ENCODE peak calls at places on chromosomes 3 and 15, in four cellular contexts. J is left ventricle myocardium inferior, Y is cardiac muscle cell, M is esophagus squamous epithelium. O is an unnamed sample.

GRCh38 chr15:78565097-78565950 is at the start of gene CHRNA5:
- DNase-seq in J (peak), Y (peak), M (peak), O (peak)

GRCh38 chr15:50736823-50737222 is 28.7 kb downstream of the SPPL2A start:
- DNase-seq in Y (no peak), J (no peak), M (no peak), O (no peak)

GRCh38 chr15:101445562-101446526 is 43.7 kb downstream of the PCSK6 start:
- DNase-seq in M (no peak), Y (peak), J (peak), O (no peak)

GRCh38 chr15:22890296-22890695 is 51.8 kb downstream of the NIPA2 start:
- DNase-seq in J (no peak), Y (no peak), M (no peak), O (no peak)

GRCh38 chr15:48730506-48730905 is 80.4 kb downstream of the CEP152 start:
- DNase-seq in J (no peak), Y (no peak), M (no peak), O (no peak)

GRCh38 chr3:42518800-42519567 is 16.5 kb downstream of the VIPR1 start:
- DNase-seq in J (no peak), M (no peak), Y (no peak), O (no peak)

GRCh38 chr3:40847571-40847992 is 322.8 kb downstream of the ZNF621 start:
- DNase-seq in J (no peak), M (no peak), Y (peak), O (peak)

GRCh38 chr15:94924057-94924456 is 692.7 kb downstream of the MCTP2 start:
- DNase-seq in J (no peak), Y (no peak), M (no peak), O (no peak)

GRCh38 chr3:102092617-102093466 is 243.5 kb downstream of the NFKBIZ start:
- DNase-seq in M (no peak), J (no peak), Y (peak), O (no peak)

GRCh38 chr3:41120461-41120860 is 78.8 kb upstream of the CTNNB1 start:
- DNase-seq in Y (no peak), J (no peak), M (no peak), O (no peak)

GRCh38 chr3:150312018-150312657 is 96.0 kb upstream of the TSC22D2 start:
- DNase-seq in M (no peak), Y (no peak), J (no peak), O (no peak)

GRCh38 chr15:77819841-77820728 is 187.4 kb upstream of the LINGO1 start:
- DNase-seq in Y (peak), J (no peak), M (no peak), O (no peak)

GRCh38 chr3:149018247-149018646 is 26.9 kb downstream of the GYG1 start:
- DNase-seq in J (no peak), M (no peak), Y (peak), O (no peak)

GRCh38 chr3:191390580-191390979 is 60.3 kb upstream of the UTS2B start:
- DNase-seq in M (no peak), Y (no peak), J (no peak), O (no peak)

GRCh38 chr15:88987951-88988671 is 74.9 kb upstream of the MFGE8 start:
- DNase-seq in J (no peak), M (no peak), Y (no peak), O (no peak)

GRCh38 chr3:10485806-10486205 is 19.6 kb downstream of the ATP2B2 start:
- DNase-seq in M (no peak), J (no peak), Y (no peak), O (no peak)

GRCh38 chr15:22887157-22887951 is 48.9 kb downstream of the NIPA2 start:
- DNase-seq in M (no peak), J (no peak), Y (peak), O (no peak)

GRCh38 chr3:134197681-134198261 is 52.9 kb downstream of the RYK start:
- DNase-seq in Y (peak), M (no peak), J (no peak), O (no peak)

GRCh38 chr3:146640955-146641867 is 36.1 kb upstream of the PLSCR5 start:
- DNase-seq in M (no peak), J (no peak), Y (peak), O (no peak)

GRCh38 chr3:13895155-13896105 is 15.6 kb upstream of the WNT7A start:
- DNase-seq in J (peak), M (peak), Y (peak), O (peak)

GRCh38 chr3:64327039-64327804 is 102.0 kb upstream of the PRICKLE2 start:
- DNase-seq in M (no peak), J (peak), Y (peak), O (no peak)

GRCh38 chr15:52466134-52466701 is 62.5 kb downstream of the MYO5A start:
- DNase-seq in Y (no peak), M (peak), J (peak), O (no peak)

GRCh38 chr15:100897201-100897872 is 17.7 kb downstream of the ALDH1A3 start:
- DNase-seq in M (no peak), J (no peak), Y (no peak), O (no peak)

GRCh38 chr3:71662553-71662952 is 62.6 kb downstream of the EIF4E3 start:
- DNase-seq in J (no peak), M (no peak), Y (no peak), O (no peak)

GRCh38 chr15:25863067-25863967 is at the start of gene ATP10A:
- DNase-seq in Y (peak), J (peak), M (no peak), O (no peak)

GRCh38 chr3:123586131-123586530 is 1.3 kb upstream of the HACD2 start:
- DNase-seq in J (no peak), M (no peak), Y (peak), O (no peak)

GRCh38 chr3:52341123-52341522 is 25.0 kb downstream of the DNAH1 start:
- DNase-seq in Y (no peak), J (no peak), M (no peak), O (no peak)

GRCh38 chr3:48595526-48596121 is 495 bp upstream of the COL7A1 start:
- DNase-seq in J (no peak), Y (peak), M (no peak), O (no peak)

GRCh38 chr3:164522073-164522763 is 556.1 kb downstream of the SI start:
- DNase-seq in M (no peak), J (no peak), Y (no peak), O (no peak)

GRCh38 chr3:19757773-19758172 is 176.2 kb downstream of the EFHB start:
- DNase-seq in J (no peak), M (no peak), Y (no peak), O (no peak)

GRCh38 chr3:108036984-108037741 is 53.7 kb downstream of the CD47 start:
- DNase-seq in M (no peak), Y (no peak), J (no peak), O (no peak)

GRCh38 chr3:194275721-194276120 is 75.4 kb downstream of the CPN2 start:
- DNase-seq in M (no peak), J (no peak), Y (no peak), O (no peak)

GRCh38 chr3:135982404-135982761 is 16.9 kb downstream of the PPP2R3A start:
- DNase-seq in Y (no peak), J (no peak), M (no peak), O (no peak)

GRCh38 chr15:29857196-29857595 is 34.9 kb upstream of the TJP1 start:
- DNase-seq in Y (no peak), M (no peak), J (no peak), O (no peak)

GRCh38 chr15:65952425-65953053 is 83.2 kb downstream of the RAB11A start:
- DNase-seq in J (no peak), M (no peak), Y (peak), O (peak)

GRCh38 chr3:24810881-24811280 is 316.2 kb upstream of the THRB start:
- DNase-seq in Y (peak), M (no peak), J (no peak), O (no peak)

GRCh38 chr3:160129459-160130061 is 95.7 kb upstream of the C3orf80 start:
- DNase-seq in Y (peak), M (no peak), J (no peak), O (no peak)

GRCh38 chr3:71728632-71729342 is 3.6 kb upstream of the EIF4E3 start:
- DNase-seq in J (no peak), M (no peak), Y (no peak), O (peak)

GRCh38 chr3:153338487-153338886 is 176.5 kb downstream of the RAP2B start:
- DNase-seq in J (no peak), M (no peak), Y (peak), O (no peak)
- H3K4me3 ChIP-seq in J (no peak), M (no peak), Y (no peak), O (no peak)

DNA sequence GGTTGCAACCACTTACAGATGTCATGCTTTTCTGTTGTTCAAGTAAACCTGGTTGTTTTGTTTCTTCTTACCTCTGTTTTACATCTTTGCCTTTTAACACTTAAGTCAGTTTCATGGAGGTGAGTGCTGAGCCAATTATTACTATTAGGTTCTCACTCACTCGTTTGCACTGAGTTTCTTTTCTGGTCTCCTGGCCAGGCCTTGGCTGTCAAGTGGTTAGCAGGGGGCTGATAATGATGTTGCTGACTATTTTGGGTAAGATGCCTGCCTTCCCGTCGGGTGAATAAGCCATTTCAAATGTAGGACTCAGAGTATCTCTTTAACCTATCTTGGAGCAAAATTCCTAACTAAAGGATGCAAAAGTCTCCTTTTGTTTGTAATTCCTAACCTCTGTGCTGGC is 78.5 kb downstream of the KLHL25 start:
- DNase-seq in M (no peak), Y (no peak), J (no peak), O (no peak)
- H3K27ac ChIP-seq in M (no peak), Y (peak), J (peak), O (no peak)

GRCh38 chr3:170359178-170359704 is 1.7 kb downstream of the SKIL start:
- DNase-seq in Y (no peak), J (no peak), M (no peak), O (no peak)

GRCh38 chr3:170361711-170362110 is 4.2 kb downstream of the SKIL start:
- DNase-seq in J (no peak), M (no peak), Y (peak), O (no peak)

GRCh38 chr3:170360916-170361315 is 3.4 kb downstream of the SKIL start:
- DNase-seq in Y (peak), J (no peak), M (no peak), O (no peak)

GRCh38 chr3:170357920-170358854 is 672 bp downstream of the SKIL start:
- DNase-seq in M (peak), J (peak), Y (peak), O (no peak)

DNA sequence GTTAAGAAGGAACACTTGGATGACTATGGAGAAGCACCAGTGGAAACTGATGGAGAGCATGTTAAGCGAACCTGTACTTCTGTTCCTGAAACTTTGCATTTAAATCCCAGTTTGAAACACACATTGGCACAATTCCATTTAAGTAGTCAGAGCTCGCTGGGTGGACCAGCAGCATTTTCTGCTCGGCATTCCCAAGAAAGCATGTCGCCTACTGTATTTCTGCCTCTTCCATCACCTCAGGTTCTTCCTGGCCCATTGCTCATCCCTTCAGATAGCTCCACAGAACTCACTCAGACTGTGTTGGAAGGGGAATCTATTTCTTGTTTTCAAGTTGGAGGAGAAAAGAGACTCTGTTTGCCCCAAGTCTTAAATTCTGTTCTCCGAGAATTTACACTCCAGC is 3.0 kb downstream of the SKIL start:
- DNase-seq in M (no peak), J (no peak), Y (peak), O (no peak)
- H3K4me3 ChIP-seq in M (no peak), J (peak), Y (no peak), O (peak)

GRCh38 chr3:140580746-140581145 is 97.1 kb upstream of the TRIM42 start:
- DNase-seq in M (no peak), J (no peak), Y (no peak), O (no peak)
- H3K27ac ChIP-seq in M (no peak), J (no peak), Y (no peak), O (no peak)

GRCh38 chr15:82570721-82571519 is 30.7 kb upstream of the RPS17 start:
- DNase-seq in M (no peak), J (no peak), Y (peak), O (no peak)
- H3K4me3 ChIP-seq in M (peak), J (peak), Y (no peak), O (no peak)

DNA sequence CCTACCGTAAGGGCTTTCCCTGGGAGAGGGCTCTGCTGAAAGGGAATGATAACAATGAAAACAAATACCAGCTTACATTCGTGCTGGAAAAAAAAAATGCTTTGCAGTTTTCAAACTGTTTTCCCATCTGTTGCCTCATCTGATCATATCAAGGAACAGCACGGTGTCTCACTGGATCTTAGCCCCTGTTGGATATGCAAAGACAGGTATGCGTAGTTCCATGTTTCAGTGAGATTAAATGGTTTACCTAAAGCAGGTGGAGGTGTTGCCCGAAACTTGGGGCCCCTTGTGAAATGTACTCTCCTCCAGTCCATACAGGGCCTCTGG is 77.4 kb upstream of the VGLL4 start:
- DNase-seq in M (no peak), J (no peak), Y (no peak), O (no peak)
- H3K27ac ChIP-seq in M (peak), J (peak), Y (no peak), O (no peak)

GRCh38 chr3:76353683-76354082 is 568.3 kb upstream of the ZNF717 start:
- DNase-seq in M (no peak), Y (no peak), J (no peak), O (no peak)
- H3K4me3 ChIP-seq in M (no peak), Y (no peak), J (no peak), O (no peak)

GRCh38 chr15:62389887-62390792 is 225.1 kb upstream of the C2CD4B start:
- DNase-seq in M (no peak), J (peak), Y (peak), O (no peak)
- H3K27ac ChIP-seq in M (peak), J (peak), Y (peak), O (no peak)

GRCh38 chr3:170352936-170353335 is 4.6 kb upstream of the SKIL start:
- DNase-seq in Y (no peak), M (no peak), J (no peak), O (no peak)
- H3K4me3 ChIP-seq in Y (no peak), M (no peak), J (no peak), O (no peak)

GRCh38 chr15:75531041-75531450 is 48.1 kb downstream of the PTPN9 start:
- DNase-seq in J (peak), Y (peak), M (no peak), O (no peak)

GRCh38 chr15:75538376-75538775 is 40.7 kb downstream of the PTPN9 start:
- DNase-seq in M (no peak), Y (no peak), J (no peak), O (no peak)

GRCh38 chr15:75533945-75534344 is 45.2 kb downstream of the PTPN9 start:
- DNase-seq in M (no peak), J (no peak), Y (no peak), O (no peak)

GRCh38 chr15:75530169-75530568 is 48.9 kb downstream of the PTPN9 start:
- DNase-seq in M (no peak), Y (no peak), J (no peak), O (no peak)

GRCh38 chr15:75532413-75533250 is 46.5 kb downstream of the PTPN9 start:
- DNase-seq in M (no peak), J (peak), Y (peak), O (peak)
- H3K27ac ChIP-seq in M (peak), J (peak), Y (peak), O (no peak)

O was measured in iPS DF 6.9.